ENCODE peak calls at places on chromosomes 3 and 15, in five cellular contexts. One of them, this sample, is unnamed.

GRCh38 chr15:77187751-77188464 is 117.0 kb upstream of the TSPAN3 start:
- DNase-seq in sigmoid colon: no peak
- DNase-seq in keratinocyte: no peak
- DNase-seq in IMR-90: peak; percentile 47
- DNase-seq in stomach: no peak
- DNase-seq in this sample: no peak

GRCh38 chr3:132196113-132196512 is 121.1 kb upstream of the ACP3 start:
- DNase-seq in sigmoid colon: no peak
- DNase-seq in keratinocyte: no peak
- DNase-seq in IMR-90: no peak
- DNase-seq in stomach: no peak
- DNase-seq in this sample: no peak

GRCh38 chr3:122754867-122755835 is 38.5 kb downstream of the HSPBAP1 start:
- DNase-seq in sigmoid colon: no peak
- DNase-seq in keratinocyte: no peak
- DNase-seq in IMR-90: peak; percentile 44
- DNase-seq in stomach: no peak
- DNase-seq in this sample: no peak

GRCh38 chr3:58989173-58989572 is 60.7 kb downstream of the CFAP20DC start:
- DNase-seq in sigmoid colon: no peak
- DNase-seq in keratinocyte: no peak
- DNase-seq in IMR-90: peak; percentile 87
- DNase-seq in stomach: no peak
- DNase-seq in this sample: no peak

GRCh38 chr3:85801955-85802354 is 843.2 kb downstream of the CADM2 start:
- DNase-seq in sigmoid colon: no peak
- DNase-seq in keratinocyte: no peak
- DNase-seq in IMR-90: no peak
- DNase-seq in stomach: no peak
- DNase-seq in this sample: no peak

GRCh38 chr15:69593981-69594966 is 141.7 kb downstream of the RPLP1 start:
- DNase-seq in sigmoid colon: peak; percentile 58
- DNase-seq in keratinocyte: no peak
- DNase-seq in IMR-90: peak; percentile 38
- DNase-seq in stomach: peak; percentile 92
- DNase-seq in this sample: peak; percentile 88

GRCh38 chr3:38628835-38629234 is 20.7 kb downstream of the SCN5A start:
- DNase-seq in sigmoid colon: no peak
- DNase-seq in keratinocyte: no peak
- DNase-seq in IMR-90: no peak
- DNase-seq in stomach: no peak
- DNase-seq in this sample: no peak

GRCh38 chr3:118137783-118138182 is 896.9 kb downstream of the IGSF11 start:
- DNase-seq in sigmoid colon: no peak
- DNase-seq in keratinocyte: no peak
- DNase-seq in IMR-90: no peak
- DNase-seq in stomach: no peak
- DNase-seq in this sample: no peak

GRCh38 chr3:187921391-187921790 is 176.1 kb upstream of the BCL6 start:
- DNase-seq in sigmoid colon: no peak
- DNase-seq in keratinocyte: no peak
- DNase-seq in IMR-90: no peak
- DNase-seq in stomach: no peak
- DNase-seq in this sample: no peak

GRCh38 chr15:29633971-29634370 is 188.3 kb downstream of the TJP1 start:
- DNase-seq in sigmoid colon: no peak
- DNase-seq in keratinocyte: no peak
- DNase-seq in IMR-90: no peak
- DNase-seq in stomach: no peak
- DNase-seq in this sample: no peak

GRCh38 chr15:57031605-57032004 is 113.2 kb downstream of the TCF12 start:
- DNase-seq in sigmoid colon: peak; percentile 70
- DNase-seq in keratinocyte: no peak
- DNase-seq in IMR-90: peak; percentile 76
- DNase-seq in stomach: no peak
- DNase-seq in this sample: no peak

GRCh38 chr3:126923423-126923822 is 59.5 kb upstream of the PLXNA1 start:
- DNase-seq in sigmoid colon: peak; percentile 46
- DNase-seq in keratinocyte: no peak
- DNase-seq in IMR-90: no peak
- DNase-seq in stomach: no peak
- DNase-seq in this sample: no peak

GRCh38 chr15:70835415-70835814 is 18.5 kb downstream of the LARP6 start:
- DNase-seq in sigmoid colon: peak; percentile 88
- DNase-seq in keratinocyte: no peak
- DNase-seq in IMR-90: no peak
- DNase-seq in stomach: no peak
- DNase-seq in this sample: peak; percentile 86

GRCh38 chr15:51331141-51331540 is 7.3 kb downstream of the CYP19A1 start:
- DNase-seq in sigmoid colon: no peak
- DNase-seq in keratinocyte: no peak
- DNase-seq in IMR-90: peak; percentile 25
- DNase-seq in stomach: no peak
- DNase-seq in this sample: no peak

GRCh38 chr15:41658689-41659088 is 1.5 kb upstream of the MGA start:
- DNase-seq in sigmoid colon: no peak
- DNase-seq in keratinocyte: no peak
- DNase-seq in IMR-90: no peak
- DNase-seq in stomach: no peak
- DNase-seq in this sample: no peak

GRCh38 chr3:113495035-113495434 is 19.9 kb downstream of the SPICE1 start:
- DNase-seq in sigmoid colon: no peak
- DNase-seq in keratinocyte: no peak
- DNase-seq in IMR-90: peak; percentile 44
- DNase-seq in stomach: no peak
- DNase-seq in this sample: no peak

GRCh38 chr3:191119415-191120295 is 79.4 kb upstream of the OSTN start:
- DNase-seq in sigmoid colon: no peak
- DNase-seq in keratinocyte: no peak
- DNase-seq in IMR-90: no peak
- DNase-seq in stomach: no peak
- DNase-seq in this sample: no peak

GRCh38 chr15:43912991-43913927 is 86.5 kb downstream of the WDR76 start:
- DNase-seq in sigmoid colon: no peak
- DNase-seq in keratinocyte: peak; percentile 93
- DNase-seq in IMR-90: peak; percentile 99
- DNase-seq in stomach: no peak
- DNase-seq in this sample: no peak

GRCh38 chr15:73631915-73632669 is 1.1 kb downstream of the NPTN start:
- DNase-seq in sigmoid colon: peak; percentile 84
- DNase-seq in keratinocyte: no peak
- DNase-seq in IMR-90: peak; percentile 59
- DNase-seq in stomach: no peak
- DNase-seq in this sample: peak; percentile 79

GRCh38 chr15:63500265-63501250 is 3.8 kb upstream of the USP3 start:
- DNase-seq in sigmoid colon: no peak
- DNase-seq in keratinocyte: no peak
- DNase-seq in IMR-90: no peak
- DNase-seq in stomach: peak; percentile 72
- DNase-seq in this sample: no peak

GRCh38 chr15:67723294-67724024 is 101.8 kb upstream of the SKOR1 start:
- DNase-seq in sigmoid colon: no peak
- DNase-seq in keratinocyte: no peak
- DNase-seq in IMR-90: no peak
- DNase-seq in stomach: no peak
- DNase-seq in this sample: no peak

GRCh38 chr3:168615489-168616020 is 519.8 kb upstream of the GOLIM4 start:
- DNase-seq in sigmoid colon: no peak
- DNase-seq in keratinocyte: no peak
- DNase-seq in IMR-90: no peak
- DNase-seq in stomach: no peak
- DNase-seq in this sample: no peak

GRCh38 chr3:184737641-184738518 is 26.0 kb upstream of the MAGEF1 start:
- DNase-seq in sigmoid colon: no peak
- DNase-seq in keratinocyte: peak; percentile 59
- DNase-seq in IMR-90: peak; percentile 72
- DNase-seq in stomach: peak; percentile 47
- DNase-seq in this sample: peak; percentile 59

GRCh38 chr15:73004462-73004861 is 47.8 kb upstream of the NEO1 start:
- DNase-seq in sigmoid colon: no peak
- DNase-seq in keratinocyte: no peak
- DNase-seq in IMR-90: no peak
- DNase-seq in stomach: no peak
- DNase-seq in this sample: no peak

GRCh38 chr3:150370129-150370602 is 37.9 kb upstream of the TSC22D2 start:
- DNase-seq in sigmoid colon: peak; percentile 83
- DNase-seq in keratinocyte: peak; percentile 96
- DNase-seq in IMR-90: peak; percentile 97
- DNase-seq in stomach: no peak
- DNase-seq in this sample: peak; percentile 76

DNA sequence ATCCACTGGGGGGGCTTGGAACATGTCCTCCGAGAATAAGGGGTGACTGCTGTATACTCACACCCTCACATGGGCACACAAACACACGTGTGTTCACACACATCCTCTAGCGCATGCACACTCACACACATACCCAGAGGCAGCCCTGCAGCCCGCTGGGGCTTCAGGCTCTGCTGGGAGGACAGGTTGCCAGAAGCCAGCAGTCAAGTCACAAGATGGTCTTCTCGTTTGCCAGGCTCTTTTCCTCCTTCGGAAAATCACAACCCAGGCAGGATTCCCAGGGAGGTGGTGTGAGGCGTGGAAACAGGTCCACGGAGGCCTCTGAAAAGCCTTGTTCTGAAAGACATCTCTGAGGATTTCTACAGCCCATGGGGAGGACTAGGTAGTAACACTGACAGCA is 26.8 kb downstream of the MEGF11 start:
- DNase-seq in sigmoid colon: no peak
- DNase-seq in keratinocyte: no peak
- DNase-seq in IMR-90: no peak
- DNase-seq in stomach: no peak
- DNase-seq in this sample: no peak
- TF ChIP-seq CTCF in sigmoid colon: no peak
- TF ChIP-seq CTCF in keratinocyte: no peak
- TF ChIP-seq CTCF in IMR-90: no peak
- TF ChIP-seq CTCF in stomach: no peak
- TF ChIP-seq CTCF in this sample: no peak

GRCh38 chr15:101246824-101247745 is 4.8 kb downstream of the CHSY1 start:
- DNase-seq in sigmoid colon: no peak
- DNase-seq in keratinocyte: no peak
- DNase-seq in IMR-90: no peak
- DNase-seq in stomach: no peak
- DNase-seq in this sample: no peak
- H3K27ac ChIP-seq in sigmoid colon: no peak overlapping the region
- H3K27ac ChIP-seq in keratinocyte: no peak overlapping the region
- H3K27ac ChIP-seq in IMR-90: no peak overlapping the region
- H3K27ac ChIP-seq in stomach: peak overlapping the region; percentile 39
- H3K27ac ChIP-seq in this sample: no peak overlapping the region

GRCh38 chr3:179956416-179956830 is 80.3 kb downstream of the PEX5L start:
- DNase-seq in sigmoid colon: no peak
- DNase-seq in keratinocyte: no peak
- DNase-seq in IMR-90: no peak
- DNase-seq in stomach: no peak
- DNase-seq in this sample: no peak
- H3K4me3 ChIP-seq in sigmoid colon: no peak overlapping the region
- H3K4me3 ChIP-seq in keratinocyte: no peak overlapping the region
- H3K4me3 ChIP-seq in IMR-90: no peak overlapping the region
- H3K4me3 ChIP-seq in stomach: no peak overlapping the region
- H3K4me3 ChIP-seq in this sample: no peak overlapping the region

GRCh38 chr3:28081533-28081947 is 159.9 kb upstream of the CMC1 start:
- DNase-seq in sigmoid colon: no peak
- DNase-seq in keratinocyte: no peak
- DNase-seq in IMR-90: no peak
- DNase-seq in stomach: no peak
- DNase-seq in this sample: no peak

GRCh38 chr3:28080716-28081115 is 160.7 kb upstream of the CMC1 start:
- DNase-seq in sigmoid colon: no peak
- DNase-seq in keratinocyte: no peak
- DNase-seq in IMR-90: no peak
- DNase-seq in stomach: no peak
- DNase-seq in this sample: no peak

GRCh38 chr3:28077566-28077965 is 163.9 kb upstream of the CMC1 start:
- DNase-seq in sigmoid colon: no peak
- DNase-seq in keratinocyte: no peak
- DNase-seq in IMR-90: peak; percentile 5
- DNase-seq in stomach: no peak
- DNase-seq in this sample: no peak
- TF ChIP-seq CTCF in sigmoid colon: no peak
- TF ChIP-seq CTCF in keratinocyte: peak; percentile 18
- TF ChIP-seq CTCF in IMR-90: no peak
- TF ChIP-seq CTCF in stomach: no peak
- TF ChIP-seq CTCF in this sample: no peak

GRCh38 chr3:154314152-154314551 is 10.1 kb downstream of the DHX36 start:
- DNase-seq in sigmoid colon: no peak
- DNase-seq in keratinocyte: no peak
- DNase-seq in IMR-90: no peak
- DNase-seq in stomach: no peak
- DNase-seq in this sample: no peak

DNA sequence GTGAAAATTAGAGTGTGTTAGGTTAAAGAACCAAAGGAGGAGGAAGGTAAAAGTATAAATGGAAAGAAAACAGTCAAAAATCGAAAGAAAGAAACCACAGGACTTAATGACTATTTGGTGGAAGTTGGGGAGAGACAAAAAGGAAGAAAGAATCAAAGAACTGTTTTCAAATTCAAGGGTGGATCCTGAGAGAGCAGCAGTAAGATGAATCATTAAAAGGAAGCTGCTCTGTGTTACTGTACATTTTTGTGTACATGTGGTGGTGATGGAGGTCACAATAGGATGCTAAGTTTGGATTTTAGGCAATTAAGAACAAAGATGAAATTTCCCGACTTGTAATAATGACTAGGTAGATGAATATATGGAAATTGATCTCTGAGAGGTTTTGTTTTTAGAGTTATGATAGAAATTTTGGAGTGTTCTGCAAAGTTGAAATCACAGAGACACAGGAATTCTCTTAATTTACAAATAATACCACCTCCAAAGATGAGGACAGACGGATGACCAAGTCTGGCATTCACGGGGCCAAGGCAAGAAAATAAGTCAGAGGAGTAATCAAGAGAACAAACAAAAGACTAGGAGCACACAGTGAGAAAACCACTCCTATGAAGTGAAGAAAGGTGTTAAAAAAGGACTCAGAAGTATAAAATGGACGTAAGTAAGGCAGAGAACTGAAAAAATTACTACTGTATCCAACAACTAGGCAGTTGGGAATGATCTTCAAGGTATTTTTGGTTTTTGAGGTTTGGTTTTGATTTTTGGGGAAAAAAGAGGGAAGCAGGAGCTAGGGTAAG is 7.1 kb downstream of the DHX36 start:
- DNase-seq in sigmoid colon: no peak
- DNase-seq in keratinocyte: no peak
- DNase-seq in IMR-90: no peak
- DNase-seq in stomach: no peak
- DNase-seq in this sample: no peak
- H3K27ac ChIP-seq in sigmoid colon: no peak overlapping the region
- H3K27ac ChIP-seq in keratinocyte: no peak overlapping the region
- H3K27ac ChIP-seq in IMR-90: no peak overlapping the region
- H3K27ac ChIP-seq in stomach: no peak overlapping the region
- H3K27ac ChIP-seq in this sample: no peak overlapping the region

GRCh38 chr3:63557912-63558311 is 94.6 kb upstream of the SNTN start:
- DNase-seq in sigmoid colon: no peak
- DNase-seq in keratinocyte: no peak
- DNase-seq in IMR-90: no peak
- DNase-seq in stomach: no peak
- DNase-seq in this sample: no peak
- H3K4me3 ChIP-seq in sigmoid colon: no peak overlapping the region
- H3K4me3 ChIP-seq in keratinocyte: no peak overlapping the region
- H3K4me3 ChIP-seq in IMR-90: no peak overlapping the region
- H3K4me3 ChIP-seq in stomach: no peak overlapping the region
- H3K4me3 ChIP-seq in this sample: no peak overlapping the region